ENCODE peak calls at places on chromosomes 16 and 17, in ten cellular contexts. S, C, M, T, I, A, V, J, D and X are unnamed samples.

GRCh38 chr17:37450090-37450489 is 39.6 kb upstream of the DUSP14 start:
- DNase-seq in S (peak; percentile 71), C (no peak), M (no peak), T (no peak), I (no peak), A (peak; percentile 72), V (no peak), J (no peak), D (peak; percentile 52), X (no peak)

GRCh38 chr17:37512442-37513070 is 22.9 kb downstream of the DUSP14 start:
- DNase-seq in S (no peak), C (no peak), M (no peak), T (no peak), I (no peak), A (no peak), V (no peak), J (no peak), D (no peak), X (no peak)

GRCh38 chr17:57924677-57925076 is 30.5 kb downstream of the CUEDC1 start:
- DNase-seq in S (no peak), C (no peak), M (no peak), T (no peak), I (peak; percentile 81), A (no peak), V (no peak), J (no peak), D (no peak), X (no peak)

GRCh38 chr16:50607970-50608557 is 59.9 kb downstream of the NKD1 start:
- DNase-seq in S (no peak), C (no peak), M (no peak), T (no peak), I (no peak), A (no peak), V (no peak), J (no peak), D (no peak), X (no peak)

GRCh38 chr16:27303256-27304100 is 10.3 kb upstream of the IL4R start:
- DNase-seq in S (no peak), C (no peak), M (no peak), T (no peak), I (no peak), A (no peak), V (no peak), J (no peak), D (no peak), X (no peak)

GRCh38 chr16:951660-952301 is 19.0 kb downstream of the LMF1 start:
- DNase-seq in S (no peak), C (no peak), M (no peak), T (peak; percentile 74), I (no peak), A (no peak), V (no peak), J (no peak), D (no peak), X (no peak)

GRCh38 chr17:52158450-52159042 is at the start of gene CA10:
- DNase-seq in S (no peak), C (no peak), M (no peak), T (no peak), I (no peak), A (no peak), V (no peak), J (no peak), D (no peak), X (peak; percentile 22)

GRCh38 chr16:73846292-73846849 is 450.2 kb upstream of the PSMD7 start:
- DNase-seq in S (no peak), C (no peak), M (no peak), T (peak; percentile 20), I (no peak), A (no peak), V (no peak), J (no peak), D (no peak), X (no peak)

GRCh38 chr17:37134050-37134449 is 185.3 kb downstream of the AATF start:
- DNase-seq in S (no peak), C (no peak), M (no peak), T (no peak), I (no peak), A (no peak), V (no peak), J (no peak), D (no peak), X (no peak)

GRCh38 chr17:4074831-4075495 is 67.9 kb downstream of the ZZEF1 start:
- DNase-seq in S (peak; percentile 73), C (peak; percentile 13), M (peak; percentile 66), T (peak; percentile 60), I (no peak), A (peak; percentile 16), V (peak; percentile 55), J (no peak), D (no peak), X (peak; percentile 40)

GRCh38 chr17:81241648-81242420 is 2.7 kb downstream of the NDUFAF8 start:
- DNase-seq in S (peak; percentile 45), C (no peak), M (peak; percentile 63), T (peak; percentile 73), I (no peak), A (no peak), V (peak; percentile 36), J (no peak), D (no peak), X (peak; percentile 88)

GRCh38 chr16:88783391-88784073 is 1.5 kb downstream of the PIEZO1 start:
- DNase-seq in S (peak; percentile 7), C (no peak), M (no peak), T (peak; percentile 74), I (no peak), A (no peak), V (peak; percentile 30), J (no peak), D (no peak), X (no peak)

DNA sequence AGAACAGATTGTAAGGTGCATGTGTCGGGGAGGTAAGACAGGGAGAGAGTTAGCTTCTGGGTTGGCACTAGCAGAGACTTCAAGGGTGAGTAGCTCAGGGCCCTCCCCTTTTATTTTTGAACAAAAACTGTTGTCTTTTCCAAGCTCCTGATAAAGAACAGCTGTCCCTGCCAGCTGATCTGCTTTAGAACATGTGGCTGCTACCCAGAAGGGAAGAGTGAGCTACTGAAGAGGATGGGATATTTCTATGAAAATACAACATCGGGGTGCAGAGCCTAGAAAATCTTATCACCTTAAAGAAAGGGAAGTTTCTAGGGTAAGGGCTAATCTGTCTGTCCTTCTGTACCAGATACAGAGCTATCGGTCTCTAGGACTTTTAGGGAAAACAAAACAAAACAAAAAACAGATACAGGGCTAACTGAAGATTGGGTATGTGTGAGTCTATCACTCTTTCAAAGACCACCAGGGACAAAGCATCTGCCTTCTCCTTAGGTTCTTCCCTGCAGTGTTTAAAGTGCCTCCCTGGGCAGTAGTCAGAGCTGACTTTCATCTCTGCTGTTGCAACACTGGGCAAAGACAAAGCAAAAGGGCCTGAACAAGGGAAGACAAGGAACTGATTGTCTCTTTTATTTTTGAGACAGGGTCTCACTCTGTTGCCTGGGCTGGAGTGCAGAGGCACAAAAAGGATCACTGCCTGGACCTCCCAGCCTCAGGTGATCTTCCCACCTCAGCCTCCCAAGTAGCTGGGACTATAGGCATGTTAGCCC is 5.0 kb upstream of the DHRS13 start:
- DNase-seq in S (no peak), C (no peak), M (no peak), T (no peak), I (no peak), A (no peak), V (peak; percentile 78), J (no peak), D (no peak), X (no peak)
- TF ChIP-seq CTCF in S (no peak), C (no peak), M (no peak), T (no peak), I (no peak), A (no peak), V (no peak), J (no peak), D (no peak), X (no peak)

DNA sequence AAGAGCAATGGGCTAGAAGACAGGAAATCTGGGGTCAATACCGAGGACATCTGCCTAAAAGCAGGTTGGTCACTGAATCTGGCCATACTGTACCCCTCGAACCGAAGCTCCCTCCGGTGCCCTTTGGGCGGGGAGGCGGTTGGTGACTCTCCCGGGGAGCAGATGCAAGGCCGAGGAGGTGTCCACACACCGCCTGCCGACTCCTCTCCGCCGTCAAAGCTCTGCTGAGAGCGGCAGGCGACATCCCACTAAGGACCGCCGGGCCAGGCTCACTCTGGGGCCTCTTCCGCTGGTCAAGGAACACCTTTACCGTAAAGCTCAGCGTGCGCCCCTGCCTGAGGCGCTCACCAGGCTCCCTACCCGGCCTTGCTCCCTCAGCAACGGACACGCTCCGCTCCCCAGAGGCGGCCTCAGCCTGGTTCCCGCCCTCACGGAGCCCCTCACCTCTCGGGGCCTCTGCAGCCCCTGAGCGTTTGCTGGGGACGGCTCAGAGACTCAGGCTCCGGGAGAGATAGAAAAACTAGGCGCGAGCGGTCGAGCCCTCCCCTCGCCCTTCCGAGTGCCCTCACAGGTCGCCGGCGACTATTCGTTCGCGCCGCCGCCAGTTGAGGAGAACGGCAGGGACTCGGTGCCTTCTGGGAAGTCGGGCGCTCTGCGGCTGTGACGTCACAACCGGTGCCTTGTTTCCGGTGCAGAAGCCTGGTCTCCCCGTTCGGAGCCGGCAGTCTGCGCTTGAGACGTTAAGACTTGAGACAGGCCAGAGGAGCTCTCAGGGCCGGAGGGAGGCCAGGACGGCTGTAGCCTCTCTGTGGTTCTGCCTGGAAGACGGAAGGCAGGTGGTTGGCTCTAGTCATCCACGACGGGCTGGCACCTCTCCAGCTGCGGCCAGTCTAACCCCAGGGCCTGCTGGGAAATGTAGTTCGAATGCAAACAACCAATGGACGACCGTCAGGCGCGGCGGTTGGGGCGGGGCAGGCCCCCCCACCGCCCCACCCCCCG is at the start of gene ZNF200:
- DNase-seq in S (peak; percentile 96), C (peak; percentile 86), M (peak; percentile 97), T (peak; percentile 96), I (peak; percentile 99), A (peak; percentile 92), V (peak; percentile 96), J (peak; percentile 80), D (peak; percentile 93), X (peak; percentile 97)
- TF ChIP-seq CTCF in S (no peak), C (no peak), M (no peak), T (no peak), I (no peak), A (no peak), V (no peak), J (peak; percentile 21), D (no peak), X (no peak)

DNA sequence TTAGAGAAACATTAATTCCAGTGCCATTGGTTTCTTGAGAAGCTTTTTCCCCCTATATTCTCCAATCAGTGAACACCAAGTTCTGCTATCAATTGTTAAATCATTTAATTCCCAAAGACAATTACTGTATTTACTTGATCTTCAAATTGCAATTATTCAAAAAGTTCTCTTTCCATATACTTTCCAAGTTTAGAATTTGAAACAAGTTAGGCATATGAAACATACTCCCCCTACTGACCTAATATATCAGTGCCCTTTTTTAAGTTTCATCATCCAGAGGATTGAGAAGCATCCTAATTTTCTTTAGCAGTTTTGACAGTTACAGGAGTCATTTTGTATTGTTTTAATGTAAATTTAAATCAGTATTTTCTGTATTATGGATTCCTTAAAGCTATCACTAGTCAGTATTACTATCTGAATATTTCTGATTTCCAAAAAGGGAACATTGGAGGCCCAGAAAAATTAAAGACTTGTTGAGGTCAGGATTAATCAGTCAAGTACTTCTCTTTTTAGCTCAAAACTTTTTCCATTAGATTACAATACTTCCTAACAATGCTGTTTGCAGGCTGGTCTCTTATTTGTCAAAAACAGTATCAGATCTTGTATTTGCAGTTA is 16.3 kb downstream of the MEIOC start:
- DNase-seq in S (no peak), C (no peak), M (peak; percentile 42), T (peak; percentile 44), I (no peak), A (peak; percentile 32), V (peak; percentile 55), J (no peak), D (no peak), X (no peak)
- TF ChIP-seq CTCF in S (peak; percentile 62), C (peak; percentile 44), M (peak; percentile 74), T (peak; percentile 32), I (peak; percentile 11), A (peak; percentile 75), V (peak; percentile 76), J (peak; percentile 52), D (no peak), X (peak; percentile 7)

GRCh38 chr16:57736419-57737281 is 1.1 kb downstream of the KATNB1 start:
- DNase-seq in S (peak; percentile 40), C (peak; percentile 26), M (peak; percentile 75), T (no peak), I (no peak), A (peak; percentile 59), V (peak; percentile 75), J (no peak), D (no peak), X (no peak)
- TF ChIP-seq CTCF in S (no peak), C (peak; percentile 32), M (peak; percentile 4), T (no peak), I (no peak), A (peak; percentile 42), V (peak; percentile 26), J (peak; percentile 36), D (no peak), X (no peak)